ENCODE peak calls at places on chromosomes 16 and 17, in eight cellular contexts. G, L, O, W, N, M, P and Q are unnamed samples.

GRCh38 chr17:79023886-79024771 is at the start of gene C1QTNF1:
- DNase-seq in G (peak; percentile 80), L (no peak), O (no peak), W (peak; percentile 62), N (no peak), M (peak; percentile 84), P (no peak), Q (no peak)

GRCh38 chr16:57862698-57863433 is 60.6 kb upstream of the KIFC3 start:
- DNase-seq in G (no peak), L (no peak), O (no peak), W (no peak), N (no peak), M (no peak), P (no peak), Q (no peak)

GRCh38 chr16:18832021-18832420 is 30.7 kb upstream of the ARL6IP1 start:
- DNase-seq in G (no peak), L (no peak), O (no peak), W (no peak), N (no peak), M (no peak), P (no peak), Q (no peak)

GRCh38 chr16:78980825-78981224 is 619.7 kb downstream of the MAF start:
- DNase-seq in G (no peak), L (no peak), O (no peak), W (no peak), N (no peak), M (no peak), P (no peak), Q (no peak)

GRCh38 chr16:54936086-54936978 is 5.7 kb downstream of the IRX5 start:
- DNase-seq in G (peak; percentile 54), L (no peak), O (no peak), W (peak; percentile 65), N (no peak), M (peak; percentile 38), P (peak; percentile 77), Q (no peak)

GRCh38 chr17:64378890-64379354 is 11.7 kb downstream of the PECAM1 start:
- DNase-seq in G (no peak), L (no peak), O (no peak), W (no peak), N (no peak), M (no peak), P (no peak), Q (no peak)

GRCh38 chr17:50420419-50421112 is 5.5 kb upstream of the ACSF2 start:
- DNase-seq in G (no peak), L (no peak), O (no peak), W (no peak), N (no peak), M (no peak), P (no peak), Q (no peak)

GRCh38 chr16:49382916-49383315 is 9.3 kb downstream of the C16orf78 start:
- DNase-seq in G (no peak), L (no peak), O (no peak), W (peak; percentile 4), N (no peak), M (no peak), P (no peak), Q (no peak)

GRCh38 chr16:24993722-24994686 is 21.2 kb downstream of the ARHGAP17 start:
- DNase-seq in G (no peak), L (no peak), O (no peak), W (no peak), N (no peak), M (no peak), P (no peak), Q (no peak)